ENCODE peak calls at places on chromosomes 4 and X, in eight cellular contexts. One of them, this sample, is unnamed.
A peak's percentile ranks its signal among the peaks of the same experiment; 100 is the strongest.

GRCh38 chr4:41216294-41217019 is 2.1 kb upstream of the APBB2 start:
- DNase-seq in mesendoderm: peak; percentile 91
- DNase-seq in GM23338: peak; percentile 87
- DNase-seq in AG20443: peak; percentile 95
- DNase-seq in progenitor cell of endocrine pancreas: peak; percentile 72
- DNase-seq in brain pericyte: no peak
- DNase-seq in BE2C: peak; percentile 85
- DNase-seq in nucleus accumbens: peak; percentile 37
- DNase-seq in this sample: peak; percentile 97

GRCh38 chr4:3376266-3376665 is 65.5 kb upstream of the HGFAC start:
- DNase-seq in mesendoderm: no peak
- DNase-seq in nucleus accumbens: no peak
- DNase-seq in brain pericyte: no peak
- DNase-seq in BE2C: no peak
- DNase-seq in AG20443: no peak
- DNase-seq in progenitor cell of endocrine pancreas: no peak
- DNase-seq in GM23338: no peak
- DNase-seq in this sample: no peak

GRCh38 chr4:74038161-74039064 is at the start of gene CXCL3:
- DNase-seq in AG20443: peak; percentile 80
- DNase-seq in brain pericyte: no peak
- DNase-seq in nucleus accumbens: no peak
- DNase-seq in GM23338: peak; percentile 87
- DNase-seq in BE2C: peak; percentile 34
- DNase-seq in mesendoderm: peak; percentile 67
- DNase-seq in progenitor cell of endocrine pancreas: peak; percentile 61
- DNase-seq in this sample: peak; percentile 89

GRCh38 chr4:56755901-56756300 is 65.6 kb downstream of the SPINK2 start:
- DNase-seq in AG20443: peak; percentile 25
- DNase-seq in brain pericyte: no peak
- DNase-seq in BE2C: no peak
- DNase-seq in mesendoderm: peak; percentile 30
- DNase-seq in GM23338: no peak
- DNase-seq in progenitor cell of endocrine pancreas: no peak
- DNase-seq in nucleus accumbens: no peak
- DNase-seq in this sample: no peak

GRCh38 chr4:101464596-101464995 is 117.3 kb upstream of the PPP3CA start:
- DNase-seq in BE2C: no peak
- DNase-seq in progenitor cell of endocrine pancreas: no peak
- DNase-seq in mesendoderm: peak; percentile 68
- DNase-seq in nucleus accumbens: no peak
- DNase-seq in GM23338: peak; percentile 11
- DNase-seq in AG20443: no peak
- DNase-seq in brain pericyte: no peak
- DNase-seq in this sample: peak; percentile 42

GRCh38 chrX:43469391-43470054 is 186.6 kb upstream of the MAOA start:
- DNase-seq in brain pericyte: no peak
- DNase-seq in BE2C: no peak
- DNase-seq in AG20443: no peak
- DNase-seq in nucleus accumbens: no peak
- DNase-seq in progenitor cell of endocrine pancreas: no peak
- DNase-seq in GM23338: no peak
- DNase-seq in mesendoderm: no peak
- DNase-seq in this sample: no peak

GRCh38 chrX:40167240-40168182 is 69.8 kb upstream of the BCOR start:
- DNase-seq in BE2C: no peak
- DNase-seq in nucleus accumbens: no peak
- DNase-seq in mesendoderm: peak; percentile 67
- DNase-seq in brain pericyte: no peak
- DNase-seq in AG20443: no peak
- DNase-seq in progenitor cell of endocrine pancreas: no peak
- DNase-seq in GM23338: peak; percentile 85
- DNase-seq in this sample: peak; percentile 90

GRCh38 chrX:12701625-12702024 is 89.6 kb upstream of the PRPS2 start:
- DNase-seq in BE2C: peak; percentile 58
- DNase-seq in AG20443: peak; percentile 60
- DNase-seq in brain pericyte: no peak
- DNase-seq in mesendoderm: peak; percentile 66
- DNase-seq in nucleus accumbens: peak; percentile 4
- DNase-seq in progenitor cell of endocrine pancreas: peak; percentile 32
- DNase-seq in GM23338: peak; percentile 85
- DNase-seq in this sample: peak; percentile 79

GRCh38 chrX:150348365-150348764 is 14.8 kb upstream of the MAMLD1 start:
- DNase-seq in BE2C: no peak
- DNase-seq in nucleus accumbens: no peak
- DNase-seq in GM23338: peak; percentile 76
- DNase-seq in mesendoderm: peak; percentile 92
- DNase-seq in AG20443: peak; percentile 22
- DNase-seq in progenitor cell of endocrine pancreas: no peak
- DNase-seq in brain pericyte: no peak
- DNase-seq in this sample: peak; percentile 88

GRCh38 chrX:129737921-129738320 is 858 bp upstream of the XPNPEP2 start:
- DNase-seq in AG20443: peak; percentile 69
- DNase-seq in progenitor cell of endocrine pancreas: no peak
- DNase-seq in GM23338: no peak
- DNase-seq in BE2C: no peak
- DNase-seq in nucleus accumbens: no peak
- DNase-seq in brain pericyte: no peak
- DNase-seq in mesendoderm: no peak
- DNase-seq in this sample: no peak

GRCh38 chr4:164446516-164446915 is 307.4 kb upstream of the SMIM31 start:
- DNase-seq in progenitor cell of endocrine pancreas: no peak
- DNase-seq in nucleus accumbens: no peak
- DNase-seq in AG20443: no peak
- DNase-seq in brain pericyte: no peak
- DNase-seq in mesendoderm: no peak
- DNase-seq in GM23338: no peak
- DNase-seq in BE2C: no peak
- DNase-seq in this sample: no peak

GRCh38 chr4:4780634-4781287 is 78.7 kb upstream of the MSX1 start:
- DNase-seq in brain pericyte: no peak
- DNase-seq in BE2C: peak; percentile 31
- DNase-seq in GM23338: no peak
- DNase-seq in progenitor cell of endocrine pancreas: no peak
- DNase-seq in AG20443: peak; percentile 84
- DNase-seq in mesendoderm: no peak
- DNase-seq in nucleus accumbens: no peak
- DNase-seq in this sample: no peak

GRCh38 chr4:159828687-159829086 is 725.8 kb downstream of the RAPGEF2 start:
- DNase-seq in nucleus accumbens: no peak
- DNase-seq in brain pericyte: no peak
- DNase-seq in AG20443: no peak
- DNase-seq in BE2C: no peak
- DNase-seq in progenitor cell of endocrine pancreas: no peak
- DNase-seq in GM23338: no peak
- DNase-seq in mesendoderm: no peak
- DNase-seq in this sample: no peak

GRCh38 chr4:80307183-80307735 is 28.3 kb upstream of the CFAP299 start:
- DNase-seq in mesendoderm: peak; percentile 27
- DNase-seq in progenitor cell of endocrine pancreas: no peak
- DNase-seq in BE2C: no peak
- DNase-seq in GM23338: no peak
- DNase-seq in nucleus accumbens: no peak
- DNase-seq in brain pericyte: no peak
- DNase-seq in AG20443: peak; percentile 31
- DNase-seq in this sample: no peak

This sample was measured in endodermal cell.